ENCODE peak calls at places on chromosome 14, in five cellular contexts. O is germinal center; F is ovary; D is NB4; X is stimulated activated CD8-positive, alpha-beta memory T cell treated with anti-CD3 and anti-CD28 coated beads, Interleukin-15, amount 100 ng/mL, for 4 hours. U is an unnamed sample.
A peak's percentile ranks its signal among the peaks of the same experiment; 100 is the strongest.

GRCh38 chr14:95327558-95328374 is 8.1 kb upstream of the CLMN start:
- DNase-seq in X (no peak), O (peak; percentile 64), D (peak; percentile 15), F (no peak), U (peak; percentile 83)

GRCh38 chr14:99722741-99723140 is 38.6 kb downstream of the CYP46A1 start:
- DNase-seq in F (no peak), X (no peak), O (no peak), D (no peak), U (no peak)

GRCh38 chr14:103576371-103577024 is 13.7 kb downstream of the COA8 start:
- DNase-seq in D (no peak), O (no peak), X (no peak), F (peak; percentile 92), U (no peak)

GRCh38 chr14:30894923-30895515 is 20.7 kb downstream of the COCH start:
- DNase-seq in F (no peak), O (no peak), X (no peak), D (no peak), U (no peak)

GRCh38 chr14:99688210-99688581 is 4.1 kb downstream of the CYP46A1 start:
- DNase-seq in X (no peak), O (no peak), D (no peak), F (peak; percentile 6), U (no peak)

GRCh38 chr14:54894995-54895394 is 7.6 kb downstream of the GCH1 start:
- DNase-seq in F (no peak), O (no peak), X (no peak), D (no peak), U (no peak)

GRCh38 chr14:61864329-61864898 is 102.2 kb downstream of the SNAPC1 start:
- DNase-seq in X (no peak), O (no peak), F (no peak), D (no peak), U (no peak)

GRCh38 chr14:56491299-56492285 is 88.0 kb upstream of the TMEM260 start:
- DNase-seq in D (peak; percentile 57), X (no peak), F (peak; percentile 18), O (peak; percentile 14), U (peak; percentile 16)

GRCh38 chr14:51323492-51323891 is 83.4 kb downstream of the TMX1 start:
- DNase-seq in O (no peak), D (no peak), X (no peak), F (no peak), U (no peak)

GRCh38 chr14:51967521-51967920 is 21.8 kb upstream of the RTRAF start:
- DNase-seq in X (no peak), D (no peak), O (no peak), F (no peak), U (no peak)

GRCh38 chr14:105067140-105067968 is 2.1 kb upstream of the GPR132 start:
- DNase-seq in X (no peak), O (no peak), F (no peak), D (peak; percentile 80), U (peak; percentile 63)

GRCh38 chr14:46352876-46353275 is 298.7 kb downstream of the RPL10L start:
- DNase-seq in F (no peak), O (no peak), X (no peak), D (no peak), U (no peak)

GRCh38 chr14:96105089-96105920 is 66.1 kb downstream of the C14orf132 start:
- DNase-seq in F (no peak), D (no peak), O (no peak), X (no peak), U (no peak)

GRCh38 chr14:61505815-61506809 is 184.7 kb downstream of the PRKCH start:
- DNase-seq in F (no peak), X (no peak), D (no peak), O (no peak), U (no peak)

GRCh38 chr14:77007975-77008421 is 20.5 kb downstream of the IRF2BPL start:
- DNase-seq in O (no peak), F (no peak), X (no peak), D (peak; percentile 21), U (no peak)

GRCh38 chr14:92953526-92953925 is 30.6 kb downstream of the CHGA start:
- DNase-seq in D (no peak), F (no peak), X (no peak), O (no peak), U (no peak)

GRCh38 chr14:106185837-106186233 is 659.5 kb downstream of the TMEM121 start:
- DNase-seq in O (peak; percentile 4), X (peak; percentile 36), D (peak; percentile 12), F (no peak), U (no peak)

GRCh38 chr14:95998656-95999055 is 40.5 kb upstream of the C14orf132 start:
- DNase-seq in D (no peak), X (no peak), F (no peak), O (no peak), U (no peak)

GRCh38 chr14:30988509-30988908 is 36.9 kb upstream of the AP4S1 start:
- DNase-seq in O (no peak), F (no peak), X (no peak), D (no peak), U (no peak)

GRCh38 chr14:75607044-75607443 is 28.6 kb downstream of the FLVCR2 start:
- DNase-seq in X (no peak), O (no peak), F (no peak), D (no peak), U (no peak)

GRCh38 chr14:69475194-69475818 is 9.2 kb upstream of the PLEKHD1 start:
- DNase-seq in O (peak; percentile 52), X (no peak), F (no peak), D (peak; percentile 49), U (peak; percentile 29)

GRCh38 chr14:41606249-41607118 is at the start of gene LRFN5:
- DNase-seq in X (no peak), F (peak; percentile 37), O (no peak), D (no peak), U (no peak)

GRCh38 chr14:96676161-96676560 is 121.0 kb upstream of the VRK1 start:
- DNase-seq in F (no peak), O (no peak), D (no peak), X (no peak), U (no peak)